ENCODE peak calls at places on chromosomes 1 and 21, in four cellular contexts. One of them, this sample, is unnamed.
A peak's percentile ranks its signal among the peaks of the same experiment; 100 is the strongest.

GRCh38 chr1:115558275-115558674 is 83.5 kb upstream of the VANGL1 start:
- DNase-seq in pons: no peak
- DNase-seq in midbrain: no peak
- DNase-seq in activated CD4-positive, alpha-beta T cell treated with anti-CD3 and anti-CD28 coated beads, Interleukin-2, amount 50 U/mL, for 48 hours: no peak
- DNase-seq in this sample: no peak

GRCh38 chr1:159914252-159915018 is 10.9 kb downstream of the TAGLN2 start:
- DNase-seq in midbrain: no peak
- DNase-seq in activated CD4-positive, alpha-beta T cell treated with anti-CD3 and anti-CD28 coated beads, Interleukin-2, amount 50 U/mL, for 48 hours: no peak
- DNase-seq in pons: no peak
- DNase-seq in this sample: no peak

GRCh38 chr1:60657926-60658325 is 424.4 kb upstream of the NFIA start:
- DNase-seq in midbrain: peak; percentile 23
- DNase-seq in activated CD4-positive, alpha-beta T cell treated with anti-CD3 and anti-CD28 coated beads, Interleukin-2, amount 50 U/mL, for 48 hours: no peak
- DNase-seq in pons: peak; percentile 72
- DNase-seq in this sample: no peak

GRCh38 chr21:39010629-39011404 is 172.4 kb downstream of the PSMG1 start:
- DNase-seq in pons: no peak
- DNase-seq in activated CD4-positive, alpha-beta T cell treated with anti-CD3 and anti-CD28 coated beads, Interleukin-2, amount 50 U/mL, for 48 hours: no peak
- DNase-seq in midbrain: no peak
- DNase-seq in this sample: no peak

GRCh38 chr1:200483491-200484143 is 73.8 kb upstream of the ZNF281 start:
- DNase-seq in activated CD4-positive, alpha-beta T cell treated with anti-CD3 and anti-CD28 coated beads, Interleukin-2, amount 50 U/mL, for 48 hours: peak; percentile 63
- DNase-seq in pons: no peak
- DNase-seq in midbrain: no peak
- DNase-seq in this sample: peak; percentile 97

GRCh38 chr1:151984313-151984956 is 9.2 kb downstream of the S100A10 start:
- DNase-seq in activated CD4-positive, alpha-beta T cell treated with anti-CD3 and anti-CD28 coated beads, Interleukin-2, amount 50 U/mL, for 48 hours: peak; percentile 38
- DNase-seq in midbrain: no peak
- DNase-seq in pons: no peak
- DNase-seq in this sample: no peak

GRCh38 chr1:1162597-1163537 is 10.8 kb upstream of the TTLL10 start:
- DNase-seq in activated CD4-positive, alpha-beta T cell treated with anti-CD3 and anti-CD28 coated beads, Interleukin-2, amount 50 U/mL, for 48 hours: no peak
- DNase-seq in pons: no peak
- DNase-seq in midbrain: no peak
- DNase-seq in this sample: peak; percentile 97

GRCh38 chr1:151175910-151176309 is at the start of gene TMOD4:
- DNase-seq in activated CD4-positive, alpha-beta T cell treated with anti-CD3 and anti-CD28 coated beads, Interleukin-2, amount 50 U/mL, for 48 hours: no peak
- DNase-seq in midbrain: no peak
- DNase-seq in pons: no peak
- DNase-seq in this sample: no peak

GRCh38 chr1:181033799-181034391 is at the start of gene MR1:
- DNase-seq in pons: peak; percentile 96
- DNase-seq in midbrain: peak; percentile 73
- DNase-seq in activated CD4-positive, alpha-beta T cell treated with anti-CD3 and anti-CD28 coated beads, Interleukin-2, amount 50 U/mL, for 48 hours: no peak
- DNase-seq in this sample: peak; percentile 88

GRCh38 chr1:220527279-220528048 is 472 bp upstream of the MARK1 start:
- DNase-seq in midbrain: peak; percentile 53
- DNase-seq in pons: peak; percentile 65
- DNase-seq in activated CD4-positive, alpha-beta T cell treated with anti-CD3 and anti-CD28 coated beads, Interleukin-2, amount 50 U/mL, for 48 hours: no peak
- DNase-seq in this sample: no peak

GRCh38 chr1:65955071-65955470 is 162.4 kb downstream of the PDE4B start:
- DNase-seq in pons: peak; percentile 83
- DNase-seq in midbrain: peak; percentile 59
- DNase-seq in activated CD4-positive, alpha-beta T cell treated with anti-CD3 and anti-CD28 coated beads, Interleukin-2, amount 50 U/mL, for 48 hours: no peak
- DNase-seq in this sample: no peak

GRCh38 chr1:31216016-31216415 is 23.7 kb downstream of the NKAIN1 start:
- DNase-seq in pons: no peak
- DNase-seq in activated CD4-positive, alpha-beta T cell treated with anti-CD3 and anti-CD28 coated beads, Interleukin-2, amount 50 U/mL, for 48 hours: no peak
- DNase-seq in midbrain: peak; percentile 28
- DNase-seq in this sample: no peak